ENCODE peak calls at places on chromosomes 6 and 20, in eight cellular contexts. C is Panc1, R is Peyer's patch, O is colonic mucosa, S is MM.1S, Y is GM12865, Z is AG10803, M is psoas muscle. L is an unnamed sample.

GRCh38 chr6:34671801-34672656 is 24.5 kb downstream of the ILRUN start:
- DNase-seq in Y (peak; percentile 94), M (no peak), O (peak; percentile 65), C (no peak), R (no peak), Z (peak; percentile 56), S (peak; percentile 45), L (peak; percentile 84)

GRCh38 chr6:89479902-89480301 is 47.0 kb downstream of the ANKRD6 start:
- DNase-seq in C (no peak), O (no peak), R (no peak), Y (no peak), S (no peak), M (no peak), Z (no peak), L (no peak)

GRCh38 chr6:44131880-44132279 is 4.5 kb downstream of the TMEM63B start:
- DNase-seq in S (no peak), M (no peak), Y (no peak), Z (no peak), C (no peak), R (no peak), O (peak; percentile 88), L (no peak)

GRCh38 chr6:108107102-108107501 is 32.6 kb upstream of the OSTM1 start:
- DNase-seq in O (no peak), M (no peak), Z (no peak), C (no peak), S (no peak), R (no peak), Y (no peak), L (no peak)

GRCh38 chr6:142846883-142847287 is 98.1 kb downstream of the HIVEP2 start:
- DNase-seq in S (peak; percentile 13), Y (peak; percentile 78), M (peak; percentile 78), R (no peak), O (no peak), C (peak; percentile 73), Z (peak; percentile 92), L (peak; percentile 92)

GRCh38 chr6:144007779-144008500 is at the start of gene PLAGL1:
- DNase-seq in C (no peak), R (peak; percentile 69), S (no peak), Z (peak; percentile 74), M (peak; percentile 84), O (peak; percentile 72), Y (peak; percentile 35), L (peak; percentile 63)

GRCh38 chr6:161498359-161498758 is 224.5 kb upstream of the AGPAT4 start:
- DNase-seq in Z (peak; percentile 59), O (no peak), S (no peak), C (no peak), M (peak; percentile 58), R (no peak), Y (peak; percentile 18), L (peak; percentile 78)

GRCh38 chr20:39775110-39775509 is 813.0 kb downstream of the DHX35 start:
- DNase-seq in S (no peak), C (no peak), Y (no peak), M (peak; percentile 89), R (no peak), Z (peak; percentile 96), O (peak; percentile 42), L (peak; percentile 98)

DNA sequence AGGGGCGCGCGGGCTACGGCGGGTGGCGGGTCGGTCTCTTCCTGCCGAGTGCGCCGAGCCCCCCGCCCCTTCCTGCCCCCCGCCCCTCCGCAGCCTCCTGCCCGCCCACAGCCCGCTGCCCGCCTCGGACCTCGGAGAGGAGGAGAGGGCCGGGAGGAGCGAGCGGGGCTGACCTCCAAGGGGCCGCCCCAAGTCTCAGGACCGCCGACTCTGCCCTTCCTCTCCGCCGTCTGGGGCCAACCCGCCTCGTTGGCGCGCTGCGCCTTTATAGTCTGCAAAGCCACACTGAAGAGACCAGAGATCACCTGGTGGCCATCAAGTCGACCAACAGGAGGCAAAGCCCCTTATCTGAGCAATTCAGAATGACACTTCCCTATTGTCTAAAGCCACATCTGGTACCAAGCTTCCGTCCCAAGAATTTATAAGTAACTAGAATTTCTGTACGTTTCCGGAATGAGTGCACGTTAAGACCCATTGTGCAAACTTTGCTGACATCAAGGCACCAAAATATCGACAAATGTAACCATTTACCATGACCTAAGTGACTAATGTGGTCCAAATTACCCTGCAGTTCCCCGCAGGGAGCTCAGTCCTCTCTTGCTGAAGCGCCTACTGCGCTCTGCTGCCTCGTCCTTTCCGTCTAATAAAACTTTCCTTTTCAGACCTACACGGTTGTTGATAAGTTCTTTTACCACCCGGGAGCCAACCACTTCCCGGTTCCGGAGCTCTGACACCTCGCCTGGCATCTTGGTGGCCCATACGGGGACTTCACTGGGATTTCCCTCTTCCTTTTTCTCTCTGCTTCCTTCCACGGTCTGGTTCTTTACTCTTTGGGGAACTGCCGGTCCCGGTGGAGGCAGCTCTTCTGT is at the start of gene CPXM1:
- DNase-seq in O (no peak), Z (no peak), M (no peak), S (no peak), Y (peak; percentile 28), R (no peak), C (no peak), L (peak; percentile 6)
- H3K4me3 ChIP-seq in O (peak within 1 kb of the TSS; percentile 9), Z (peak within 1 kb of the TSS; percentile 44), M (peak within 1 kb of the TSS; percentile 28), S (peak within 1 kb of the TSS; percentile 10), Y (no peak within 1 kb of the TSS), R (peak within 1 kb of the TSS; percentile 30), C (no peak within 1 kb of the TSS), L (peak within 1 kb of the TSS; percentile 36)

DNA sequence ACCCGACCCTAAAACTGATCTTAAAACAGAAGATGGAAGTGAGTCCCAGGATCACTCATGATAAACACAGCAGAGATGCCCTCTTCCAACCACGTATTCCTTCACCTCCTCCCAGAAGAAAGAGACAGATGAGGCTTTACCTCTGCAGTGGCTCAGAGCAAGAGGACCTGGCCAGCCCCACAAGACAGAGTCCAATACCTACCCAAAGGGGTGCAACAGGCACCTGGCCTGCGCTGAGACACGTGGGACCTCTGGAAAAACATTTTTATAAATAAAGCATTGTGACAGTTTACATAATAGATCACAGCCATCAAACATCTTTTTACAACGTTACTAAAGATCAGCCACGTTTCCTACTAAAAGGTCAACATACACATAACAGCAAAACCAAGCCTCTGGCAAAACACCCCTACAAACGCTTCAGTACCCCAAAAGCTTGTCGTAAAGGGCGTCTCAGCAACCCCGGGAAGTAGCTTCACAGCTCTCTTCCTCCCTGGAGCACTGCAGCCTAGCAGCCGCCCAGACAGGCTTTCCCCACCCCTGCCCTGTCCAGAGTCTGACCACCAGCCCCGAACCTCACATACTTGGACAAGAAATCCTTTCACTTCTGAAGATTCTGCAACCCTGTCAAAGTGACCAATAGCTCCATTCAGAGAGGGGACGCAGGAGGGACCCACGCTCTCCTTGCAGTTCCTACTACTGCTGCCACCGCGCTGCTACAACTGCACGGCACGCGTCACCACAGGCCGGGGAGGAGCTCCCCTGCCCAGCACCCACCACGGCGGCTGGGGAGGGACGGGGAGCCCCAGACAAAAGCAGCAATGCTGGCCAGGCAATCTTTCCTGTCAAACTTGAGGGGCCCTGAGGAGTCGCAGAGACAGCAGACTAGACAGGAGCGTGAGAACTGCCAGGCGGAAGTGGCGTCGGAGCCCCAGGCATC is 2.8 kb downstream of the TAF4 start:
- DNase-seq in Z (no peak), Y (no peak), C (no peak), R (no peak), S (no peak), M (peak; percentile 51), O (no peak), L (no peak)
- H3K4me3 ChIP-seq in Z (no peak overlapping the region), Y (no peak overlapping the region), C (no peak overlapping the region), R (no peak overlapping the region), S (no peak overlapping the region), M (peak overlapping the region; percentile 64), O (no peak overlapping the region), L (no peak overlapping the region)

GRCh38 chr6:159249150-159249549 is 80.0 kb downstream of the FNDC1 start:
- DNase-seq in R (no peak), S (no peak), O (no peak), M (no peak), Y (no peak), C (no peak), Z (peak; percentile 90), L (peak; percentile 69)
- H3K4me3 ChIP-seq in R (no peak overlapping the region), S (no peak overlapping the region), O (no peak overlapping the region), M (no peak overlapping the region), Y (no peak overlapping the region), C (no peak overlapping the region), Z (no peak overlapping the region), L (no peak overlapping the region)

GRCh38 chr6:75437451-75438185 is 56.0 kb downstream of the FILIP1 start:
- DNase-seq in S (no peak), R (no peak), Z (peak; percentile 72), Y (no peak), O (no peak), C (no peak), M (peak; percentile 36), L (peak; percentile 86)

GRCh38 chr6:75436869-75437268 is 56.7 kb downstream of the FILIP1 start:
- DNase-seq in C (no peak), S (no peak), M (peak; percentile 78), R (no peak), Z (no peak), Y (no peak), O (peak; percentile 25), L (peak; percentile 45)

DNA sequence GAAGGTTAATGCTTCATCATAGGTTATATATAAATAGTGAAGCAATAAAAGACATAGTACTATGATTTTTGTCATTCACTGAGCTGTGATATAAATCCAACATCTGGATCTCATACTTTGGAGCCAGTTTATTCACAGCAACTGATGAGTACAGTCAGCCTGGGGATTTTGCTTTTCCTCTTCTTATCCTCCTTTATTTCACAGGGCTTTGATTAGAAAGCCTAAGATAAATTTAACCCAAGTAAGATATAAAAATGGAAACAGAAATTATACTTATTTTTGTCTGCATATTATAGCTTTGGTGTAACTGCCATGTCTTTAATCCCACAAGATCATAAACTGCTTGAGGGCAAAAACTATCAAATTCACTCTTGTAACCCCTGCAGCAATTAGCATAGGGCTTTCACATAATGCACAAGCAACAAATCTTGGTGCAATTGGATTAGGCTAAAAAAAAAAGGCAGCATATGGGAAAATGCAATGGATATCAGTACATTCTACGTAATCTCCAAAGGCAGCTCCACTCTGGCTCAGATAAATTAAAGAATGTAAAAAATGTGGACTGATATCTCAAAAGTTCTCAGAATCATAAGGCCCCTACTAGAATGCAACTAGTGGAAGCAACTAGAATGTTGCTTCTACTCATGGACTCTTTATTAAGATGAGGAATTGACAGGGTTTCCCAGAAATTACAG is 55.3 kb downstream of the FILIP1 start:
- DNase-seq in O (no peak), C (no peak), R (no peak), Z (no peak), S (no peak), Y (no peak), M (no peak), L (peak; percentile 54)
- H3K4me3 ChIP-seq in O (no peak overlapping the region), C (no peak overlapping the region), R (no peak overlapping the region), Z (no peak overlapping the region), S (no peak overlapping the region), Y (no peak overlapping the region), M (no peak overlapping the region), L (no peak overlapping the region)

DNA sequence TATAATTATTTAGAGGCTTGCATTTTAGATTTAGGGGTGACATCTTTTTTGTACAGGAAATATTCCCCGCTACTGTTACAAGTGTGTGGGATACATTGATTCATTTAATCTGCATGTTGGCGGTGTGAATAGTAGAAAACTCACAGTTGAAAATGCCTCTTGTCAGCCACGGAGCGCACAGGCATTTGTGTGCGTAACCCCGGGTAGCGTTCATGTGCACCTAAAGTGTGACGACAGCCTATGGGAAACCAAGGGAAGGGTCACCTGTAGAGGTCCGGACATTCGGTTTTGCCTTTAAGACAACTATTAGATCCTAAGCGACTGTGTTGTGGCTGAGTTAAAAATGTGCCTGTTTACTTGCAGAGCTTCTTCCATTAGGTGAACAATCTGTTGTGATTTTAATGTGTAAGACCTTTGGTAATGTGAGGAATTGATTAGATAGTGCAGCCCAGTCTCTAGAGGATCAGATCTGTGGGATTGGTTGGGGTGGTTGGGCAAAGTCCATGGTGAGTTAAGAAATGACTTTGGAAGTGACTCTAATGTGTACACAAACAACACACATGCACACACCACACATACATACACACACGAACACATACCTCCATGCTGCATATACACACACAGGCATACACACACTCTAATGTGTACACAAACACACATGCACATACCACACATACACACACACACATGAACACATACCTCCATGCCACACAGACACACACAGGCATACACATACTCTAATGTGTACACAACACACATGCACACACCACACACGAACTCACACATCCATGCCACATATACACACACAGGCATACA is 15.7 kb downstream of the ERMARD start:
- DNase-seq in O (no peak), S (no peak), Z (no peak), Y (no peak), M (no peak), R (no peak), C (no peak), L (no peak)
- H3K4me3 ChIP-seq in O (no peak overlapping the region), S (no peak overlapping the region), Z (no peak overlapping the region), Y (no peak overlapping the region), M (no peak overlapping the region), R (no peak overlapping the region), C (no peak overlapping the region), L (no peak overlapping the region)

L was measured in fibroblast of mammary gland.